ENCODE peak calls at places on chromosomes 6 and 20, in four cellular contexts. L is choroid plexus epithelial cell, Q is lower lobe of right lung, Z is left ventricle myocardium inferior. A is an unnamed sample.

GRCh38 chr6:112188906-112189305 is 65.5 kb downstream of the LAMA4 start:
- DNase-seq in L (peak), Q (no peak), Z (no peak), A (peak)

GRCh38 chr20:7695622-7696021 is 244.6 kb downstream of the HAO1 start:
- DNase-seq in L (peak), Q (no peak), Z (no peak), A (no peak)

GRCh38 chr20:10626896-10627295 is 46.9 kb downstream of the JAG1 start:
- DNase-seq in L (peak), Q (no peak), Z (no peak), A (peak)

GRCh38 chr6:109183109-109183508 is 87.8 kb downstream of the CEP57L1 start:
- DNase-seq in L (no peak), Q (no peak), Z (no peak), A (no peak)

GRCh38 chr6:26270903-26271639 is 93.9 kb upstream of the BTN3A2 start:
- DNase-seq in L (peak), Q (peak), Z (peak), A (peak)

GRCh38 chr6:71621918-71622519 is 264.3 kb upstream of the RIMS1 start:
- DNase-seq in L (peak), Q (no peak), Z (no peak), A (peak)

GRCh38 chr20:14415492-14415891 is 78.1 kb upstream of the FLRT3 start:
- DNase-seq in L (no peak), Q (no peak), Z (no peak), A (no peak)

GRCh38 chr20:40639132-40639531 is 49.9 kb downstream of the MAFB start:
- DNase-seq in L (no peak), Q (no peak), Z (no peak), A (no peak)

GRCh38 chr6:137709424-137710281 is 157.4 kb upstream of the TNFAIP3 start:
- DNase-seq in L (peak), Q (no peak), Z (no peak), A (peak)

GRCh38 chr6:143336446-143337152 is 113.9 kb downstream of the ADAT2 start:
- DNase-seq in L (peak), Q (no peak), Z (no peak), A (peak)

GRCh38 chr6:140548379-140548778 is 1173.9 kb upstream of the CITED2 start:
- DNase-seq in L (no peak), Q (no peak), Z (no peak), A (peak)

GRCh38 chr20:846894-847278 is 13.4 kb downstream of the FAM110A start:
- DNase-seq in L (no peak), Q (peak), Z (no peak), A (no peak)

GRCh38 chr20:9066196-9066595 is 2.7 kb upstream of the PLCB4 start:
- DNase-seq in L (no peak), Q (no peak), Z (no peak), A (peak)

GRCh38 chr20:48697845-48698491 is 129.8 kb downstream of the PREX1 start:
- DNase-seq in L (peak), Q (peak), Z (peak), A (peak)

GRCh38 chr20:38706482-38706881 is 17.8 kb upstream of the SLC32A1 start:
- DNase-seq in L (no peak), Q (no peak), Z (no peak), A (no peak)

GRCh38 chr6:146543940-146544661 is 468 bp downstream of the RAB32 start:
- DNase-seq in L (peak), Q (peak), Z (peak), A (peak)

GRCh38 chr20:59137532-59137931 is 26.1 kb upstream of the ZNF831 start:
- DNase-seq in L (no peak), Q (no peak), Z (peak), A (no peak)

GRCh38 chr6:16711551-16712249 is 49.6 kb downstream of the ATXN1 start:
- DNase-seq in L (no peak), Q (no peak), Z (no peak), A (no peak)

GRCh38 chr6:153015094-153015645 is 12.7 kb upstream of the MTRF1L start:
- DNase-seq in L (no peak), Q (no peak), Z (no peak), A (no peak)

GRCh38 chr6:41706876-41707564 is 28.4 kb downstream of the TFEB start:
- DNase-seq in L (peak), Q (no peak), Z (no peak), A (peak)

GRCh38 chr6:167441653-167442644 is 117.1 kb downstream of the TTLL2 start:
- DNase-seq in L (peak), Q (no peak), Z (no peak), A (no peak)

GRCh38 chr6:36958775-36959554 is 4.4 kb downstream of the PI16 start:
- DNase-seq in L (no peak), Q (no peak), Z (no peak), A (no peak)

GRCh38 chr20:8693709-8694108 is 375.2 kb upstream of the PLCB4 start:
- DNase-seq in L (peak), Q (no peak), Z (no peak), A (peak)

GRCh38 chr20:37524221-37524700 is 3.2 kb downstream of the NNAT start:
- DNase-seq in L (no peak), Q (no peak), Z (no peak), A (no peak)

GRCh38 chr6:89412071-89413005 is at the start of gene RRAGD:
- DNase-seq in L (no peak), Q (peak), Z (peak), A (peak)

GRCh38 chr20:24977797-24978196 is 14.8 kb downstream of the APMAP start:
- DNase-seq in L (no peak), Q (no peak), Z (no peak), A (no peak)

GRCh38 chr6:165615629-165616028 is 47.4 kb downstream of the PDE10A start:
- DNase-seq in L (peak), Q (no peak), Z (no peak), A (no peak)

GRCh38 chr6:22467645-22468044 is 101.7 kb upstream of the HDGFL1 start:
- DNase-seq in L (no peak), Q (no peak), Z (no peak), A (no peak)

GRCh38 chr6:51559059-51559458 is 528.4 kb downstream of the PKHD1 start:
- DNase-seq in L (no peak), Q (no peak), Z (no peak), A (no peak)

GRCh38 chr6:13411484-13411883 is 75.9 kb downstream of the GFOD1 start:
- DNase-seq in L (no peak), Q (no peak), Z (no peak), A (no peak)

GRCh38 chr6:165922309-165922794 is 245.3 kb downstream of the TBXT start:
- DNase-seq in L (peak), Q (no peak), Z (no peak), A (no peak)

GRCh38 chr20:10508060-10508459 is 73.0 kb downstream of the SLX4IP start:
- DNase-seq in L (peak), Q (no peak), Z (no peak), A (peak)

GRCh38 chr6:122289721-122290501 is 109.5 kb upstream of the HSF2 start:
- DNase-seq in L (peak), Q (no peak), Z (no peak), A (peak)

GRCh38 chr6:52019092-52019491 is 68.3 kb downstream of the PKHD1 start:
- DNase-seq in L (no peak), Q (no peak), Z (no peak), A (no peak)

GRCh38 chr6:145818796-145819195 is 4.2 kb upstream of the FBXO30 start:
- DNase-seq in L (no peak), Q (no peak), Z (no peak), A (no peak)

GRCh38 chr20:36017034-36017951 is 48.9 kb downstream of the CNBD2 start:
- DNase-seq in L (peak), Q (peak), Z (no peak), A (peak)